ENCODE peak calls at places on chromosomes 16 and 17, in four cellular contexts. T is GM23338; S is activated CD4-positive, alpha-beta T cell treated with anti-CD3 and anti-CD28 coated beads, Interleukin-2, amount 10 ng/mL, durations not matched to agents 7 days and 5 days; C is mucosa of descending colon. W is an unnamed sample.

GRCh38 chr17:81221842-81222619 is 734 bp downstream of the CEP131 start:
- DNase-seq in T (no peak), C (peak; percentile 25), S (no peak), W (no peak)

GRCh38 chr16:87602005-87602790 is at the start of gene JPH3:
- DNase-seq in S (no peak), C (no peak), T (peak; percentile 84), W (peak; percentile 14)

GRCh38 chr16:89201467-89202377 is 1.4 kb upstream of the SLC22A31 start:
- DNase-seq in C (peak; percentile 89), T (peak; percentile 92), S (peak; percentile 73), W (peak; percentile 56)

GRCh38 chr17:28725166-28725659 is 820 bp downstream of the TLCD1 start:
- DNase-seq in C (no peak), T (peak; percentile 34), S (no peak), W (peak; percentile 67)

GRCh38 chr17:33241390-33241789 is 51.7 kb downstream of the ASIC2 start:
- DNase-seq in S (no peak), T (no peak), C (no peak), W (no peak)

GRCh38 chr17:73622381-73622780 is 21.9 kb downstream of the SDK2 start:
- DNase-seq in C (no peak), T (no peak), S (no peak), W (no peak)

GRCh38 chr16:57938936-57939871 is 31.7 kb downstream of the CNGB1 start:
- DNase-seq in T (no peak), S (no peak), C (peak; percentile 44), W (peak; percentile 25)

GRCh38 chr17:20174588-20175265 is 165.6 kb downstream of the SPECC1 start:
- DNase-seq in S (no peak), C (no peak), T (no peak), W (no peak)

GRCh38 chr16:1106659-1107058 is 10.6 kb upstream of the C1QTNF8 start:
- DNase-seq in C (no peak), T (no peak), S (no peak), W (no peak)

GRCh38 chr16:2150418-2151187 is 2.2 kb downstream of the RAB26 start:
- DNase-seq in T (peak; percentile 80), S (no peak), C (peak; percentile 57), W (peak; percentile 18)

GRCh38 chr17:45123930-45124796 is 8.2 kb downstream of the PLCD3 start:
- DNase-seq in T (peak; percentile 44), S (no peak), C (peak; percentile 78), W (peak; percentile 37)

GRCh38 chr17:64622931-64623654 is 39.0 kb downstream of the SMURF2 start:
- DNase-seq in C (no peak), T (no peak), S (no peak), W (no peak)

GRCh38 chr17:7195971-7196370 is 16.8 kb upstream of the ASGR1 start:
- DNase-seq in T (no peak), S (no peak), C (no peak), W (no peak)

GRCh38 chr17:75504347-75505151 is 10.8 kb downstream of the CASKIN2 start:
- DNase-seq in T (peak; percentile 81), C (peak; percentile 52), S (peak; percentile 41), W (peak; percentile 66)

GRCh38 chr17:37532751-37533150 is 43.1 kb downstream of the DUSP14 start:
- DNase-seq in C (no peak), S (no peak), T (no peak), W (no peak)